ENCODE peak calls at places on chromosomes 13 and 19, in eight cellular contexts. One of them, this sample, is unnamed.

GRCh38 chr13:33799950-33800592 is 17.9 kb upstream of the RFC3 start:
- DNase-seq in COR-L47: peak
- DNase-seq in EH: peak
- DNase-seq in CD8-positive, alpha-beta memory T cell: no peak
- DNase-seq in glutamatergic neuron: no peak
- DNase-seq in stimulated activated CD8-positive, alpha-beta memory T cell treated with anti-CD3 and anti-CD28 coated beads, Interleukin-4, amount 100 ng/mL, for 4 hours: no peak
- DNase-seq in NCI-H1105: no peak
- DNase-seq in AG04450: no peak
- DNase-seq in this sample: no peak

GRCh38 chr13:39410089-39410901 is 192.7 kb downstream of the LHFPL6 start:
- DNase-seq in CD8-positive, alpha-beta memory T cell: no peak
- DNase-seq in EH: peak
- DNase-seq in NCI-H1105: no peak
- DNase-seq in COR-L47: no peak
- DNase-seq in stimulated activated CD8-positive, alpha-beta memory T cell treated with anti-CD3 and anti-CD28 coated beads, Interleukin-4, amount 100 ng/mL, for 4 hours: no peak
- DNase-seq in AG04450: no peak
- DNase-seq in glutamatergic neuron: no peak
- DNase-seq in this sample: no peak

GRCh38 chr13:106182404-106182803 is 353.1 kb downstream of the EFNB2 start:
- DNase-seq in stimulated activated CD8-positive, alpha-beta memory T cell treated with anti-CD3 and anti-CD28 coated beads, Interleukin-4, amount 100 ng/mL, for 4 hours: no peak
- DNase-seq in CD8-positive, alpha-beta memory T cell: no peak
- DNase-seq in NCI-H1105: no peak
- DNase-seq in EH: peak
- DNase-seq in COR-L47: no peak
- DNase-seq in glutamatergic neuron: no peak
- DNase-seq in AG04450: peak
- DNase-seq in this sample: no peak

GRCh38 chr13:43005460-43006236 is 13.6 kb upstream of the EPSTI1 start:
- DNase-seq in EH: peak
- DNase-seq in stimulated activated CD8-positive, alpha-beta memory T cell treated with anti-CD3 and anti-CD28 coated beads, Interleukin-4, amount 100 ng/mL, for 4 hours: no peak
- DNase-seq in COR-L47: no peak
- DNase-seq in AG04450: no peak
- DNase-seq in NCI-H1105: no peak
- DNase-seq in CD8-positive, alpha-beta memory T cell: no peak
- DNase-seq in glutamatergic neuron: no peak
- DNase-seq in this sample: no peak

GRCh38 chr19:40627486-40628279 is 26.5 kb downstream of the LTBP4 start:
- DNase-seq in EH: no peak
- DNase-seq in CD8-positive, alpha-beta memory T cell: no peak
- DNase-seq in stimulated activated CD8-positive, alpha-beta memory T cell treated with anti-CD3 and anti-CD28 coated beads, Interleukin-4, amount 100 ng/mL, for 4 hours: no peak
- DNase-seq in NCI-H1105: no peak
- DNase-seq in COR-L47: no peak
- DNase-seq in glutamatergic neuron: no peak
- DNase-seq in AG04450: no peak
- DNase-seq in this sample: no peak

GRCh38 chr19:34317311-34317927 is 47.6 kb upstream of the GPI start:
- DNase-seq in stimulated activated CD8-positive, alpha-beta memory T cell treated with anti-CD3 and anti-CD28 coated beads, Interleukin-4, amount 100 ng/mL, for 4 hours: no peak
- DNase-seq in COR-L47: no peak
- DNase-seq in AG04450: no peak
- DNase-seq in CD8-positive, alpha-beta memory T cell: peak
- DNase-seq in NCI-H1105: no peak
- DNase-seq in glutamatergic neuron: no peak
- DNase-seq in EH: no peak
- DNase-seq in this sample: no peak

GRCh38 chr13:101529419-101529818 is 76.9 kb downstream of the ITGBL1 start:
- DNase-seq in stimulated activated CD8-positive, alpha-beta memory T cell treated with anti-CD3 and anti-CD28 coated beads, Interleukin-4, amount 100 ng/mL, for 4 hours: no peak
- DNase-seq in CD8-positive, alpha-beta memory T cell: no peak
- DNase-seq in AG04450: peak
- DNase-seq in glutamatergic neuron: no peak
- DNase-seq in EH: peak
- DNase-seq in NCI-H1105: no peak
- DNase-seq in COR-L47: no peak
- DNase-seq in this sample: no peak

GRCh38 chr13:67299731-67300130 is 69.6 kb upstream of the PCDH9 start:
- DNase-seq in AG04450: no peak
- DNase-seq in glutamatergic neuron: no peak
- DNase-seq in COR-L47: no peak
- DNase-seq in EH: no peak
- DNase-seq in NCI-H1105: no peak
- DNase-seq in CD8-positive, alpha-beta memory T cell: no peak
- DNase-seq in stimulated activated CD8-positive, alpha-beta memory T cell treated with anti-CD3 and anti-CD28 coated beads, Interleukin-4, amount 100 ng/mL, for 4 hours: no peak
- DNase-seq in this sample: no peak

This sample was measured in progenitor cell of endocrine pancreas.